ENCODE peak calls at places on chromosomes 11 and 22, in seven cellular contexts. One of them, this sample, is unnamed.

GRCh38 chr22:29172216-29172615 is 33.5 kb upstream of the EMID1 start:
- DNase-seq in H1: no peak
- DNase-seq in HCT116: no peak
- DNase-seq in HepG2: no peak
- DNase-seq in K562: no peak
- DNase-seq in GM12878: no peak
- DNase-seq in SK-N-SH: no peak
- DNase-seq in this sample: no peak

GRCh38 chr11:72760543-72761400 is 8.6 kb upstream of the ARAP1 start:
- DNase-seq in H1: no peak
- DNase-seq in HCT116: no peak
- DNase-seq in HepG2: no peak
- DNase-seq in K562: no peak
- DNase-seq in GM12878: no peak
- DNase-seq in SK-N-SH: no peak
- DNase-seq in this sample: no peak

GRCh38 chr11:63821411-63821810 is 8.2 kb downstream of the SPINDOC start:
- DNase-seq in H1: no peak
- DNase-seq in HCT116: no peak
- DNase-seq in HepG2: no peak
- DNase-seq in K562: no peak
- DNase-seq in GM12878: no peak
- DNase-seq in SK-N-SH: no peak
- DNase-seq in this sample: no peak

GRCh38 chr11:120170741-120171261 is 32.9 kb upstream of the TRIM29 start:
- DNase-seq in H1: peak
- DNase-seq in HCT116: no peak
- DNase-seq in HepG2: no peak
- DNase-seq in K562: no peak
- DNase-seq in GM12878: no peak
- DNase-seq in SK-N-SH: no peak
- DNase-seq in this sample: no peak

GRCh38 chr11:22666700-22667439 is 459 bp downstream of the GAS2 start:
- DNase-seq in H1: peak
- DNase-seq in HCT116: no peak
- DNase-seq in HepG2: peak
- DNase-seq in K562: no peak
- DNase-seq in GM12878: no peak
- DNase-seq in SK-N-SH: peak
- DNase-seq in this sample: no peak

GRCh38 chr11:61294717-61295595 is at the start of gene VWCE:
- DNase-seq in H1: peak
- DNase-seq in HCT116: no peak
- DNase-seq in HepG2: peak
- DNase-seq in K562: no peak
- DNase-seq in GM12878: no peak
- DNase-seq in SK-N-SH: peak
- DNase-seq in this sample: no peak

GRCh38 chr11:119319702-119320592 is 3.0 kb upstream of the MCAM start:
- DNase-seq in H1: no peak
- DNase-seq in HCT116: no peak
- DNase-seq in HepG2: no peak
- DNase-seq in K562: no peak
- DNase-seq in GM12878: no peak
- DNase-seq in SK-N-SH: no peak
- DNase-seq in this sample: no peak

GRCh38 chr11:1875093-1875785 is 16.5 kb downstream of the PRR33 start:
- DNase-seq in H1: no peak
- DNase-seq in HCT116: no peak
- DNase-seq in HepG2: no peak
- DNase-seq in K562: no peak
- DNase-seq in GM12878: no peak
- DNase-seq in SK-N-SH: peak
- DNase-seq in this sample: no peak

GRCh38 chr11:6568191-6568918 is 35.1 kb downstream of the RRP8 start:
- DNase-seq in H1: peak
- DNase-seq in HCT116: no peak
- DNase-seq in HepG2: no peak
- DNase-seq in K562: peak
- DNase-seq in GM12878: no peak
- DNase-seq in SK-N-SH: no peak
- DNase-seq in this sample: peak

GRCh38 chr11:62402226-62402625 is 16.6 kb upstream of the SCGB1A1 start:
- DNase-seq in H1: no peak
- DNase-seq in HCT116: no peak
- DNase-seq in HepG2: no peak
- DNase-seq in K562: no peak
- DNase-seq in GM12878: no peak
- DNase-seq in SK-N-SH: no peak
- DNase-seq in this sample: no peak

GRCh38 chr22:24834845-24835570 is 29.0 kb downstream of the SGSM1 start:
- DNase-seq in H1: peak
- DNase-seq in HCT116: peak
- DNase-seq in HepG2: peak
- DNase-seq in K562: no peak
- DNase-seq in GM12878: no peak
- DNase-seq in SK-N-SH: peak
- DNase-seq in this sample: peak

GRCh38 chr11:114279778-114280532 is 16.2 kb upstream of the NNMT start:
- DNase-seq in H1: peak
- DNase-seq in HCT116: no peak
- DNase-seq in HepG2: no peak
- DNase-seq in K562: no peak
- DNase-seq in GM12878: no peak
- DNase-seq in SK-N-SH: no peak
- DNase-seq in this sample: no peak

GRCh38 chr11:44600739-44601416 is 35.4 kb downstream of the CD82 start:
- DNase-seq in H1: no peak
- DNase-seq in HCT116: no peak
- DNase-seq in HepG2: no peak
- DNase-seq in K562: no peak
- DNase-seq in GM12878: no peak
- DNase-seq in SK-N-SH: no peak
- DNase-seq in this sample: no peak

GRCh38 chr22:40512426-40513136 is 123.9 kb downstream of the MRTFA start:
- DNase-seq in H1: no peak
- DNase-seq in HCT116: no peak
- DNase-seq in HepG2: peak
- DNase-seq in K562: no peak
- DNase-seq in GM12878: no peak
- DNase-seq in SK-N-SH: no peak
- DNase-seq in this sample: no peak

DNA sequence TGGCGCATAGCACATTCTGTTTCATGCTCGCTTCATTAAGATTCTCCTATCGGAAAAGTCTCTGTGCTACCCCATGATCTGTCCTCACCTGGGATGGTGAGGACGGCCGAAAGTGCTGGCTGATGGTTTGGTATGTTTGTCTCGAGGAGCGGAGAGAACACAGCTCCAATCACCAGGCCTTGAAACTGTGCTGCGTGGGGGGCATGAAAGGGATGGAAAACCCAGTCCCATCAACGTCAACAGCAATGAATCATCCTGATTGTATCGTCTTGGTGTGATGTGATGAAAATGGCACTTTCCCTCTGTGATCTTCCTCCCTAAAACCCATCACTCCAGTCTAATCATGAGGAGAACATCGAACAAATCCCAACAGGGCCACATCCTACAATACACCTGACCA is 8.4 kb downstream of the FXYD6 start:
- DNase-seq in H1: no peak
- DNase-seq in HCT116: no peak
- DNase-seq in HepG2: no peak
- DNase-seq in K562: no peak
- DNase-seq in GM12878: no peak
- DNase-seq in SK-N-SH: no peak
- DNase-seq in this sample: no peak
- TF ChIP-seq JUND in H1: no peak
- TF ChIP-seq JUND in HCT116: no peak
- TF ChIP-seq JUND in HepG2: no peak
- TF ChIP-seq JUND in K562: no peak
- TF ChIP-seq JUND in GM12878: no peak
- TF ChIP-seq JUND in SK-N-SH: no peak
- TF ChIP-seq JUND in this sample: no peak

DNA sequence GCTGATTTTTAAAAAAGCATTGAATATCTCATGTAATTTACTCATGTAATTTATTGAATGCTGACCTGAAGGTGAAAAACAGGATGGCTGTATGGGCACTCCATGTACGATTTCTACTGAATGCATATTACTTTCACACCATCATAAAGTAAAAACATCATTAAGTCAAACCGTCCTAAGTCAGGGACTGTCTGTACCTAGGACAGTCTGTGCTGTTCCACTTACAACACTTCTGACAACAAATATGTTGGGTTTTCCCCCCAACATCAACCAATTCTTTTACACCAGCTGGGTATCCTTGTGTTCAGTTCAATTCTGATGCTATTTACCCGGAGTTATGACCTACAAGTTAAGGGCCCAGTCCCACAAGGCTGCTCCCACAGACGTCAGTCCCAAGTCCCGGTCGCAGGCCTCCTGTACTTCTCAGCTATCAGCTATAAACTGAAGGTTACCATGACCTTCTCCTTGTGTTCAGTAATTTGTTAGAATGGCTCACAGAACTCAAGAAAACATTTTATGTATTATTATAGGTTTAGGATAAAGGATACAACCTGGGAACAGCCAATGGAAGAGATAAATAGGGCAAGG is 17.0 kb downstream of the UVRAG start:
- DNase-seq in H1: no peak
- DNase-seq in HCT116: no peak
- DNase-seq in HepG2: no peak
- DNase-seq in K562: no peak
- DNase-seq in GM12878: no peak
- DNase-seq in SK-N-SH: no peak
- DNase-seq in this sample: no peak
- TF ChIP-seq JUND in H1: no peak
- TF ChIP-seq JUND in HCT116: no peak
- TF ChIP-seq JUND in HepG2: no peak
- TF ChIP-seq JUND in K562: no peak
- TF ChIP-seq JUND in GM12878: no peak
- TF ChIP-seq JUND in SK-N-SH: no peak
- TF ChIP-seq JUND in this sample: no peak

GRCh38 chr22:19891350-19892248 is 36.9 kb upstream of the GNB1L start:
- DNase-seq in H1: no peak
- DNase-seq in HCT116: no peak
- DNase-seq in HepG2: peak
- DNase-seq in K562: peak
- DNase-seq in GM12878: no peak
- DNase-seq in SK-N-SH: peak
- DNase-seq in this sample: no peak

GRCh38 chr22:19890502-19891349 is 36.1 kb upstream of the GNB1L start:
- DNase-seq in H1: no peak
- DNase-seq in HCT116: no peak
- DNase-seq in HepG2: no peak
- DNase-seq in K562: no peak
- DNase-seq in GM12878: no peak
- DNase-seq in SK-N-SH: peak
- DNase-seq in this sample: no peak

GRCh38 chr22:19888131-19888746 is 33.6 kb upstream of the GNB1L start:
- DNase-seq in H1: no peak
- DNase-seq in HCT116: no peak
- DNase-seq in HepG2: no peak
- DNase-seq in K562: no peak
- DNase-seq in GM12878: no peak
- DNase-seq in SK-N-SH: no peak
- DNase-seq in this sample: no peak

GRCh38 chr22:19892249-19892879 is 37.7 kb upstream of the GNB1L start:
- DNase-seq in H1: no peak
- DNase-seq in HCT116: no peak
- DNase-seq in HepG2: peak
- DNase-seq in K562: peak
- DNase-seq in GM12878: no peak
- DNase-seq in SK-N-SH: peak
- DNase-seq in this sample: no peak

GRCh38 chr22:19889951-19890350 is 35.3 kb upstream of the GNB1L start:
- DNase-seq in H1: no peak
- DNase-seq in HCT116: no peak
- DNase-seq in HepG2: no peak
- DNase-seq in K562: no peak
- DNase-seq in GM12878: no peak
- DNase-seq in SK-N-SH: no peak
- DNase-seq in this sample: no peak
- TF ChIP-seq JUND in H1: no peak
- TF ChIP-seq JUND in HCT116: no peak
- TF ChIP-seq JUND in HepG2: no peak
- TF ChIP-seq JUND in K562: no peak
- TF ChIP-seq JUND in GM12878: no peak
- TF ChIP-seq JUND in SK-N-SH: no peak
- TF ChIP-seq JUND in this sample: no peak

DNA sequence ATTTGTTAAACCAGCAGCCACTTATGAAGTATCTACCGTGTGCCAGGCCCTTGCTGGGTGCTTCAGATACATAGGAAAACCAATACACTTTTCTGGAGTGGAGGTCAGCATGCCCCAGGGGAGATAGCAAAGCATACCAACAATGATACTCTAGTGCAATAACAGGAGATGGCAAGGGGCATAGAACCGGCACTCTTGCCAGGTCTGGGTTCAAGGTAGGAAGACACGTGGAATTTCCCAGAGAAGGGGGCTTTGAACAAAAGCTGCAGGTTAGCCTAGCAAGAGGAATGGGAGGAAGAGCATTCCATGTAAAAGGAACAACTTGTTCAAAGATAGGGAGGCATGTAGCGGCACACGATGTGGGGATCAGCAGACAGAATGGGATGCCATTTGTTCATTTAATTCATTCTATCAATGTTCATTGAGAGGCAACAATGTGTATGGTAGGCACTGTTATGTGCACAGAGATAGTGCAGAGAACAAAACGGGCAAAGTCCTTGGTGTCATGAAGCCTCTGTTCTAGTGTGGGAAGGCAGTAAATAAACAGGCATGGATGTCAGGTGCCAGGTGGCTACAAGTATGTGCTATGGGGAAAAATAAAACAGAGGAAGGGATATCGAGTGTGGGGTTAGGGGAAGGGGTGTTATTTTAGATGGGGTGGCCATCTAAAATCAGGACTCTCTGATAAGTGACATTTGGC is 162.6 kb upstream of the E2F8 start:
- DNase-seq in H1: no peak
- DNase-seq in HCT116: no peak
- DNase-seq in HepG2: no peak
- DNase-seq in K562: no peak
- DNase-seq in GM12878: no peak
- DNase-seq in SK-N-SH: no peak
- DNase-seq in this sample: no peak
- TF ChIP-seq JUND in H1: no peak
- TF ChIP-seq JUND in HCT116: no peak
- TF ChIP-seq JUND in HepG2: no peak
- TF ChIP-seq JUND in K562: no peak
- TF ChIP-seq JUND in GM12878: no peak
- TF ChIP-seq JUND in SK-N-SH: no peak
- TF ChIP-seq JUND in this sample: no peak

GRCh38 chr11:58613228-58613627 is 9.2 kb upstream of the CNTF start:
- DNase-seq in H1: no peak
- DNase-seq in HCT116: no peak
- DNase-seq in HepG2: no peak
- DNase-seq in K562: no peak
- DNase-seq in GM12878: no peak
- DNase-seq in SK-N-SH: no peak
- DNase-seq in this sample: no peak
- TF ChIP-seq JUND in H1: no peak
- TF ChIP-seq JUND in HCT116: no peak
- TF ChIP-seq JUND in HepG2: no peak
- TF ChIP-seq JUND in K562: no peak
- TF ChIP-seq JUND in GM12878: no peak
- TF ChIP-seq JUND in SK-N-SH: no peak
- TF ChIP-seq JUND in this sample: no peak

This sample was measured in T47D.